ENCODE peak calls at places on chromosomes 12 and 14, in eight cellular contexts. F is cardiac muscle cell; M is psoas muscle; B is tibial artery; P is HAP-1; A is CD8-positive, alpha-beta memory T cell; G is ovary; U is gastrocnemius medialis. N is an unnamed sample.
A peak's percentile ranks its signal among the peaks of the same experiment; 100 is the strongest.

GRCh38 chr12:8541591-8541990 is 886 bp upstream of the CLEC4E start:
- DNase-seq in F (no peak), M (no peak), B (no peak), P (no peak), A (no peak), G (no peak), U (no peak), N (no peak)

GRCh38 chr12:6363330-6364036 is 11.9 kb downstream of the SCNN1A start:
- DNase-seq in F (peak; percentile 73), M (peak; percentile 85), B (peak; percentile 63), P (no peak), A (peak; percentile 60), G (peak; percentile 77), U (peak; percentile 74), N (no peak)

GRCh38 chr12:116959845-116960514 is 49.2 kb downstream of the FBXW8 start:
- DNase-seq in F (no peak), M (no peak), B (no peak), P (no peak), A (no peak), G (no peak), U (no peak), N (no peak)

GRCh38 chr12:105493091-105493615 is 162.7 kb downstream of the C12orf75 start:
- DNase-seq in F (no peak), M (no peak), B (no peak), P (no peak), A (no peak), G (no peak), U (no peak), N (no peak)

GRCh38 chr12:47820631-47821345 is 1.1 kb upstream of the HDAC7 start:
- DNase-seq in F (peak; percentile 75), M (peak; percentile 91), B (peak; percentile 94), P (peak; percentile 31), A (no peak), G (peak; percentile 93), U (peak; percentile 83), N (peak; percentile 87)

GRCh38 chr14:85711620-85712019 is 181.7 kb downstream of the FLRT2 start:
- DNase-seq in F (no peak), M (no peak), B (no peak), P (no peak), A (no peak), G (no peak), U (no peak), N (no peak)

GRCh38 chr14:23436327-23437141 is 1.1 kb upstream of the MYH7 start:
- DNase-seq in F (peak; percentile 15), M (no peak), B (no peak), P (no peak), A (no peak), G (no peak), U (peak; percentile 25), N (no peak)

GRCh38 chr12:124550123-124551089 is 17.0 kb downstream of the NCOR2 start:
- DNase-seq in F (no peak), M (peak; percentile 51), B (no peak), P (no peak), A (no peak), G (no peak), U (no peak), N (no peak)

GRCh38 chr12:12803186-12803585 is 10.0 kb upstream of the DDX47 start:
- DNase-seq in F (no peak), M (peak; percentile 58), B (peak; percentile 64), P (no peak), A (no peak), G (peak; percentile 36), U (peak; percentile 50), N (no peak)

GRCh38 chr14:66530526-66530925 is 22.6 kb downstream of the GPHN start:
- DNase-seq in F (no peak), M (no peak), B (no peak), P (no peak), A (no peak), G (no peak), U (no peak), N (no peak)

GRCh38 chr14:89093083-89093482 is 268.6 kb downstream of the TTC8 start:
- DNase-seq in F (no peak), M (no peak), B (no peak), P (no peak), A (no peak), G (no peak), U (no peak), N (no peak)

GRCh38 chr14:95498622-95499353 is 17.7 kb downstream of the SYNE3 start:
- DNase-seq in F (no peak), M (no peak), B (peak; percentile 27), P (no peak), A (no peak), G (no peak), U (no peak), N (no peak)

GRCh38 chr14:87494010-87494409 is 499.0 kb downstream of the GALC start:
- DNase-seq in F (no peak), M (no peak), B (no peak), P (no peak), A (no peak), G (no peak), U (no peak), N (no peak)

GRCh38 chr14:86450075-86450474 is 920.1 kb downstream of the FLRT2 start:
- DNase-seq in F (no peak), M (no peak), B (no peak), P (no peak), A (no peak), G (no peak), U (no peak), N (peak; percentile 26)

GRCh38 chr14:24274101-24274543 is 2.7 kb upstream of the RABGGTA start:
- DNase-seq in F (no peak), M (peak; percentile 1), B (no peak), P (no peak), A (no peak), G (no peak), U (no peak), N (no peak)

GRCh38 chr12:92619730-92620684 is 82.8 kb upstream of the PLEKHG7 start:
- DNase-seq in F (no peak), M (no peak), B (no peak), P (no peak), A (no peak), G (no peak), U (no peak), N (no peak)

GRCh38 chr12:54042970-54043744 is 10.3 kb downstream of the HOXC5 start:
- DNase-seq in F (no peak), M (no peak), B (no peak), P (no peak), A (no peak), G (no peak), U (no peak), N (no peak)

GRCh38 chr12:54040148-54040494 is 7.3 kb downstream of the HOXC5 start:
- DNase-seq in F (no peak), M (no peak), B (no peak), P (no peak), A (no peak), G (peak; percentile 36), U (peak; percentile 58), N (no peak)

GRCh38 chr12:54040648-54041047 is 7.8 kb downstream of the HOXC5 start:
- DNase-seq in F (no peak), M (no peak), B (no peak), P (no peak), A (no peak), G (no peak), U (no peak), N (no peak)

GRCh38 chr12:54039417-54040147 is 6.7 kb downstream of the HOXC5 start:
- DNase-seq in F (no peak), M (peak; percentile 80), B (peak; percentile 67), P (no peak), A (no peak), G (peak; percentile 75), U (no peak), N (no peak)

GRCh38 chr12:54041097-54041690 is 8.3 kb downstream of the HOXC5 start:
- DNase-seq in F (no peak), M (no peak), B (no peak), P (no peak), A (no peak), G (no peak), U (no peak), N (no peak)
- H3K27me3 ChIP-seq in F (peaks cover 100% of the 10 kb centered on the region), M (no peaks in the 10 kb centered on the region), B (no peaks in the 10 kb centered on the region), P (peaks cover 92% of the 10 kb centered on the region), A (peaks cover 48% of the 10 kb centered on the region), G (no peaks in the 10 kb centered on the region), U (no peaks in the 10 kb centered on the region), N (peaks cover 18% of the 10 kb centered on the region)

GRCh38 chr14:69943084-69943797 is 64.0 kb downstream of the SMOC1 start:
- DNase-seq in F (peak; percentile 79), M (no peak), B (no peak), P (no peak), A (no peak), G (no peak), U (no peak), N (no peak)
- H3K27me3 ChIP-seq in F (no peaks in the 10 kb centered on the region), M (no peaks in the 10 kb centered on the region), B (no peaks in the 10 kb centered on the region), P (peaks cover 4% of the 10 kb centered on the region), A (no peaks in the 10 kb centered on the region), G (no peaks in the 10 kb centered on the region), U (no peaks in the 10 kb centered on the region), N (no peaks in the 10 kb centered on the region)

DNA sequence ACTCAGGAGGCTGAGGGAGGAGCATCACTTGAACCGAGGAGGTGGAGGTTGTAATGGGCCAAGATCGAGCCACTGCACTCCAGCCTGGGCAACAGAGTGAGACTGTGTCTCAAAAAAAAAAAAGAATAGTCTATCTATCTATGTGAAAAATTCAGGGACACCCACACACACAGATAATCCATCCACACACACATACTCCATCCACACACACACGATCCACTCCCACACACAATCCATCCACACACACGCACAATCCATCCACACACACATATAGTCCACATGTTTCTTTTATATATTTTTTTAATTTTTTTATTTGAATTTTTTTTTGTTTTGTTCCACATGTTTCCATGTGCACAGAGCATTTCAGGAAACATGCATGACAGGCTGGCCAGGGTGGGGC is 3.3 kb downstream of the SDS start:
- DNase-seq in F (no peak), M (no peak), B (no peak), P (no peak), A (no peak), G (no peak), U (no peak), N (no peak)
- H3K27me3 ChIP-seq in F (peaks cover 3% of the 10 kb centered on the region), M (no peaks in the 10 kb centered on the region), B (no peaks in the 10 kb centered on the region), P (no peaks in the 10 kb centered on the region), A (no peaks in the 10 kb centered on the region), G (no peaks in the 10 kb centered on the region), U (peaks cover 5% of the 10 kb centered on the region), N (no peaks in the 10 kb centered on the region)

GRCh38 chr12:132348176-132348575 is 18.8 kb upstream of the GALNT9 start:
- DNase-seq in F (no peak), M (peak; percentile 40), B (no peak), P (no peak), A (no peak), G (no peak), U (no peak), N (no peak)

GRCh38 chr12:132351751-132352495 is 22.5 kb upstream of the GALNT9 start:
- DNase-seq in F (no peak), M (peak; percentile 31), B (no peak), P (no peak), A (no peak), G (no peak), U (no peak), N (no peak)

GRCh38 chr12:132346496-132347470 is 17.4 kb upstream of the GALNT9 start:
- DNase-seq in F (no peak), M (peak; percentile 34), B (no peak), P (no peak), A (no peak), G (no peak), U (no peak), N (no peak)

GRCh38 chr12:132347471-132347855 is 18.1 kb upstream of the GALNT9 start:
- DNase-seq in F (no peak), M (peak; percentile 38), B (no peak), P (no peak), A (no peak), G (no peak), U (no peak), N (no peak)

GRCh38 chr12:132349501-132350131 is 20.2 kb upstream of the GALNT9 start:
- DNase-seq in F (no peak), M (no peak), B (no peak), P (no peak), A (no peak), G (no peak), U (no peak), N (no peak)
- H3K27me3 ChIP-seq in F (no peaks in the 10 kb centered on the region), M (no peaks in the 10 kb centered on the region), B (no peaks in the 10 kb centered on the region), P (peaks cover 12% of the 10 kb centered on the region), A (no peaks in the 10 kb centered on the region), G (no peaks in the 10 kb centered on the region), U (peaks cover 23% of the 10 kb centered on the region), N (no peaks in the 10 kb centered on the region)

N was measured in BJ.